ENCODE peak calls at places on chromosomes 3 and 15, in five cellular contexts. One of them, this sample, is unnamed.

GRCh38 chr3:152365766-152366593 is 97.3 kb downstream of the MBNL1 start:
- DNase-seq in OCI-LY7: no peak
- DNase-seq in astrocyte: peak; percentile 59
- DNase-seq in SK-N-SH: no peak
- DNase-seq in mammary epithelial cell: peak; percentile 51
- DNase-seq in this sample: no peak

GRCh38 chr3:71601811-71602210 is 18.3 kb upstream of the FOXP1 start:
- DNase-seq in OCI-LY7: no peak
- DNase-seq in astrocyte: peak; percentile 83
- DNase-seq in SK-N-SH: no peak
- DNase-seq in mammary epithelial cell: peak; percentile 57
- DNase-seq in this sample: no peak

GRCh38 chr3:155970406-155970805 is 100.0 kb downstream of the GMPS start:
- DNase-seq in OCI-LY7: no peak
- DNase-seq in astrocyte: no peak
- DNase-seq in SK-N-SH: no peak
- DNase-seq in mammary epithelial cell: no peak
- DNase-seq in this sample: no peak

GRCh38 chr15:38860253-38860652 is 295.6 kb upstream of the RASGRP1 start:
- DNase-seq in OCI-LY7: no peak
- DNase-seq in astrocyte: no peak
- DNase-seq in SK-N-SH: no peak
- DNase-seq in mammary epithelial cell: no peak
- DNase-seq in this sample: no peak

GRCh38 chr3:185687479-185687878 is 101.4 kb downstream of the SENP2 start:
- DNase-seq in OCI-LY7: no peak
- DNase-seq in astrocyte: peak; percentile 20
- DNase-seq in SK-N-SH: no peak
- DNase-seq in mammary epithelial cell: peak; percentile 48
- DNase-seq in this sample: no peak

GRCh38 chr15:78842519-78842918 is 30.2 kb upstream of the MORF4L1 start:
- DNase-seq in OCI-LY7: peak; percentile 52
- DNase-seq in astrocyte: no peak
- DNase-seq in SK-N-SH: no peak
- DNase-seq in mammary epithelial cell: no peak
- DNase-seq in this sample: no peak

GRCh38 chr15:39976291-39977274 is 42.7 kb downstream of the EIF2AK4 start:
- DNase-seq in OCI-LY7: peak; percentile 79
- DNase-seq in astrocyte: peak; percentile 53
- DNase-seq in SK-N-SH: peak; percentile 89
- DNase-seq in mammary epithelial cell: peak; percentile 39
- DNase-seq in this sample: peak; percentile 61

GRCh38 chr3:155805204-155805801 is 775 bp downstream of the C3orf33 start:
- DNase-seq in OCI-LY7: no peak
- DNase-seq in astrocyte: no peak
- DNase-seq in SK-N-SH: no peak
- DNase-seq in mammary epithelial cell: peak; percentile 15
- DNase-seq in this sample: peak; percentile 5

GRCh38 chr3:82163907-82164520 is 402.6 kb upstream of the GBE1 start:
- DNase-seq in OCI-LY7: peak; percentile 19
- DNase-seq in astrocyte: no peak
- DNase-seq in SK-N-SH: no peak
- DNase-seq in mammary epithelial cell: no peak
- DNase-seq in this sample: peak; percentile 22

GRCh38 chr3:143973352-143974021 is 1.9 kb downstream of the DIPK2A start:
- DNase-seq in OCI-LY7: no peak
- DNase-seq in astrocyte: no peak
- DNase-seq in SK-N-SH: no peak
- DNase-seq in mammary epithelial cell: peak; percentile 39
- DNase-seq in this sample: peak; percentile 20

GRCh38 chr3:148727242-148727641 is 29.5 kb downstream of the AGTR1 start:
- DNase-seq in OCI-LY7: peak; percentile 21
- DNase-seq in astrocyte: no peak
- DNase-seq in SK-N-SH: peak; percentile 66
- DNase-seq in mammary epithelial cell: no peak
- DNase-seq in this sample: peak; percentile 77

GRCh38 chr3:16767006-16767405 is 117.7 kb upstream of the PLCL2 start:
- DNase-seq in OCI-LY7: no peak
- DNase-seq in astrocyte: no peak
- DNase-seq in SK-N-SH: no peak
- DNase-seq in mammary epithelial cell: no peak
- DNase-seq in this sample: peak; percentile 34

GRCh38 chr3:185900228-185900627 is 37.6 kb downstream of the TRA2B start:
- DNase-seq in OCI-LY7: no peak
- DNase-seq in astrocyte: peak; percentile 91
- DNase-seq in SK-N-SH: peak; percentile 72
- DNase-seq in mammary epithelial cell: peak; percentile 98
- DNase-seq in this sample: no peak

GRCh38 chr3:105764378-105765376 is 104.1 kb downstream of the CBLB start:
- DNase-seq in OCI-LY7: no peak
- DNase-seq in astrocyte: no peak
- DNase-seq in SK-N-SH: no peak
- DNase-seq in mammary epithelial cell: no peak
- DNase-seq in this sample: no peak

GRCh38 chr3:148238421-148238821 is 459.3 kb upstream of the AGTR1 start:
- DNase-seq in OCI-LY7: no peak
- DNase-seq in astrocyte: peak; percentile 37
- DNase-seq in SK-N-SH: peak; percentile 21
- DNase-seq in mammary epithelial cell: no peak
- DNase-seq in this sample: no peak

GRCh38 chr3:188362405-188362831 is 208.5 kb downstream of the LPP start:
- DNase-seq in OCI-LY7: no peak
- DNase-seq in astrocyte: peak; percentile 95
- DNase-seq in SK-N-SH: no peak
- DNase-seq in mammary epithelial cell: peak; percentile 72
- DNase-seq in this sample: no peak

GRCh38 chr3:99645277-99646106 is 7.1 kb downstream of the COL8A1 start:
- DNase-seq in OCI-LY7: peak; percentile 0
- DNase-seq in astrocyte: peak; percentile 77
- DNase-seq in SK-N-SH: peak; percentile 23
- DNase-seq in mammary epithelial cell: peak; percentile 43
- DNase-seq in this sample: peak; percentile 59

GRCh38 chr3:99641984-99642383 is 3.6 kb downstream of the COL8A1 start:
- DNase-seq in OCI-LY7: no peak
- DNase-seq in astrocyte: no peak
- DNase-seq in SK-N-SH: no peak
- DNase-seq in mammary epithelial cell: no peak
- DNase-seq in this sample: no peak

GRCh38 chr3:99644741-99645140 is 6.3 kb downstream of the COL8A1 start:
- DNase-seq in OCI-LY7: no peak
- DNase-seq in astrocyte: no peak
- DNase-seq in SK-N-SH: no peak
- DNase-seq in mammary epithelial cell: no peak
- DNase-seq in this sample: no peak

GRCh38 chr3:99646107-99646435 is 7.7 kb downstream of the COL8A1 start:
- DNase-seq in OCI-LY7: no peak
- DNase-seq in astrocyte: no peak
- DNase-seq in SK-N-SH: no peak
- DNase-seq in mammary epithelial cell: peak; percentile 68
- DNase-seq in this sample: no peak

DNA sequence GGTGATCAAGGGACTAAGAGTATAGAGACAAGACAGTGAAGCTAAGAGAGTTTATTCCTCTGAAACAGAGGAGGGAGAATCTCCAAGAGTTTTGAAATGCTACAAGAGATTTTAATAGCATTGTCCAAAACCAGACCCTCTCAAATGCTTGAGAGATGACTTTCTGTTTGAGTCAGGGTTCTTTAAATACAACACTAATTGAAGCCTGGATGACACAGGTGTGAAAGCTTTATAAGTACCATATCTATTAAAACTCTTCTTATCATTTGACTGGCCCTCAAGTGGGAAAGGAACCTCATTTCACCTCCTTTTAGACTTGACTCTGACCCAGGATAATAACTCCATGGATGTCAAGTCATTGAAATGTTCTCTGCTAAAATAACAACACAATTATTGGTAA is 5.6 kb downstream of the COL8A1 start:
- DNase-seq in OCI-LY7: no peak
- DNase-seq in astrocyte: no peak
- DNase-seq in SK-N-SH: no peak
- DNase-seq in mammary epithelial cell: no peak
- DNase-seq in this sample: no peak
- TF ChIP-seq CTCF in OCI-LY7: no peak
- TF ChIP-seq CTCF in astrocyte: no peak
- TF ChIP-seq CTCF in SK-N-SH: no peak
- TF ChIP-seq CTCF in mammary epithelial cell: no peak
- TF ChIP-seq CTCF in this sample: no peak

GRCh38 chr3:153399636-153400035 is 237.6 kb downstream of the RAP2B start:
- DNase-seq in OCI-LY7: no peak
- DNase-seq in astrocyte: no peak
- DNase-seq in SK-N-SH: no peak
- DNase-seq in mammary epithelial cell: no peak
- DNase-seq in this sample: no peak
- H2AFZ ChIP-seq in OCI-LY7: no peak overlapping the region
- H2AFZ ChIP-seq in astrocyte: no peak overlapping the region
- H2AFZ ChIP-seq in SK-N-SH: peak overlapping the region; percentile 77
- H2AFZ ChIP-seq in mammary epithelial cell: peak overlapping the region; percentile 80
- H2AFZ ChIP-seq in this sample: no peak overlapping the region

DNA sequence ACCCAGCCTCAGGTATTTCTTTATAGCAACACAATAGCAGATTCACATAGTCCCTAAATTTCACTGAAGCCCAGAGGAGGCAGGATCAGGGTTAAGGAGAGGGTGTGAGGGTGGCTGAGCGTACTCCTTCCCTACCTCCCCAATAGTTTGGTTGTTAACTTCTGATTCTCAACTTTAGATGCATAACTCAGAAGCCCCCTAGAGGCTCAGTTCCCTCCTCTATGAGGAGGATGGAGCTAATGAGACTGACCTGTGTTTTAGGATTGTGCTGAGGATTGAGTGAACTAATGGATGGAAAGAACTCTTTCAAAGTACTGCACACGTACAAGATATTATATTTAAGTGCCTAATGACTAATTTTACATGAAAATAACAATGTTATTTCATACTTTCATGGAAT is 249.3 kb upstream of the SOX14 start:
- DNase-seq in OCI-LY7: no peak
- DNase-seq in astrocyte: no peak
- DNase-seq in SK-N-SH: no peak
- DNase-seq in mammary epithelial cell: no peak
- DNase-seq in this sample: peak; percentile 11
- TF ChIP-seq CTCF in OCI-LY7: peak; percentile 49
- TF ChIP-seq CTCF in astrocyte: no peak
- TF ChIP-seq CTCF in SK-N-SH: no peak
- TF ChIP-seq CTCF in mammary epithelial cell: no peak
- TF ChIP-seq CTCF in this sample: peak; percentile 31

DNA sequence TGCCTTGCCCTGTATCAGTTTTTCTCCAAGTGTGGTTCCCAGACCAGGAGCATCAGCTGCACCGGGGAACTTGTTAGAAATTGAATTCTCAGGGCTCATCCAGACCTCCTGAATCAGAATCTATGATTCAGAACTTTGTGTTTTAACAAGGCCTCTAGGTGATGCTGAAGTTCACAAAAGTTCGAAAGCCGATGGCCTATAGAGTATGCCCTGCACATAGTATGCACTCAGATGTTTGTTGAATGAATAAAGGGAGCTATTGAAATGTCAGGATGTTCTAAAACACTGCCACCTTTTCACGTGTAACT is 666 bp upstream of the LARP6 start:
- DNase-seq in OCI-LY7: no peak
- DNase-seq in astrocyte: peak; percentile 47
- DNase-seq in SK-N-SH: no peak
- DNase-seq in mammary epithelial cell: peak; percentile 70
- DNase-seq in this sample: no peak
- H2AFZ ChIP-seq in OCI-LY7: no peak overlapping the region
- H2AFZ ChIP-seq in astrocyte: peak overlapping the region; percentile 80
- H2AFZ ChIP-seq in SK-N-SH: peak overlapping the region; percentile 63
- H2AFZ ChIP-seq in mammary epithelial cell: peak overlapping the region; percentile 96
- H2AFZ ChIP-seq in this sample: peak overlapping the region; percentile 98

GRCh38 chr3:107921083-107921482 is 169.7 kb downstream of the CD47 start:
- DNase-seq in OCI-LY7: no peak
- DNase-seq in astrocyte: no peak
- DNase-seq in SK-N-SH: no peak
- DNase-seq in mammary epithelial cell: no peak
- DNase-seq in this sample: no peak
- TF ChIP-seq CTCF in OCI-LY7: no peak
- TF ChIP-seq CTCF in astrocyte: no peak
- TF ChIP-seq CTCF in SK-N-SH: no peak
- TF ChIP-seq CTCF in mammary epithelial cell: no peak
- TF ChIP-seq CTCF in this sample: no peak

GRCh38 chr3:40653878-40654277 is 129.1 kb downstream of the ZNF621 start:
- DNase-seq in OCI-LY7: no peak
- DNase-seq in astrocyte: no peak
- DNase-seq in SK-N-SH: no peak
- DNase-seq in mammary epithelial cell: no peak
- DNase-seq in this sample: no peak

GRCh38 chr3:40649346-40649745 is 124.6 kb downstream of the ZNF621 start:
- DNase-seq in OCI-LY7: no peak
- DNase-seq in astrocyte: no peak
- DNase-seq in SK-N-SH: no peak
- DNase-seq in mammary epithelial cell: peak; percentile 71
- DNase-seq in this sample: no peak

GRCh38 chr3:40657623-40658022 is 132.9 kb downstream of the ZNF621 start:
- DNase-seq in OCI-LY7: no peak
- DNase-seq in astrocyte: no peak
- DNase-seq in SK-N-SH: no peak
- DNase-seq in mammary epithelial cell: no peak
- DNase-seq in this sample: no peak

GRCh38 chr3:40652072-40652471 is 127.3 kb downstream of the ZNF621 start:
- DNase-seq in OCI-LY7: no peak
- DNase-seq in astrocyte: no peak
- DNase-seq in SK-N-SH: no peak
- DNase-seq in mammary epithelial cell: no peak
- DNase-seq in this sample: no peak
- H2AFZ ChIP-seq in OCI-LY7: no peak overlapping the region
- H2AFZ ChIP-seq in astrocyte: no peak overlapping the region
- H2AFZ ChIP-seq in SK-N-SH: no peak overlapping the region
- H2AFZ ChIP-seq in mammary epithelial cell: no peak overlapping the region
- H2AFZ ChIP-seq in this sample: no peak overlapping the region